ENCODE peak calls at places on chromosomes 3 and 15, in eight cellular contexts. One of them, this sample, is unnamed.

GRCh38 chr15:74815961-74816360 is 3.3 kb downstream of the LMAN1L start:
- DNase-seq in hypothalamus: no peak
- DNase-seq in HT1080: no peak
- DNase-seq in Karpas-422: no peak
- DNase-seq in ACHN: no peak
- DNase-seq in neural progenitor cell: no peak
- DNase-seq in colonic mucosa: no peak
- DNase-seq in ascending aorta: no peak
- DNase-seq in this sample: no peak

GRCh38 chr3:156492801-156493261 is 62.1 kb downstream of the SSR3 start:
- DNase-seq in hypothalamus: no peak
- DNase-seq in HT1080: no peak
- DNase-seq in Karpas-422: no peak
- DNase-seq in ACHN: no peak
- DNase-seq in neural progenitor cell: no peak
- DNase-seq in colonic mucosa: no peak
- DNase-seq in ascending aorta: no peak
- DNase-seq in this sample: no peak

GRCh38 chr3:195885036-195885871 is 23.1 kb downstream of the TNK2 start:
- DNase-seq in hypothalamus: no peak
- DNase-seq in HT1080: no peak
- DNase-seq in Karpas-422: no peak
- DNase-seq in ACHN: no peak
- DNase-seq in neural progenitor cell: no peak
- DNase-seq in colonic mucosa: peak; percentile 73
- DNase-seq in ascending aorta: no peak
- DNase-seq in this sample: no peak

GRCh38 chr3:112644453-112644852 is 3.5 kb upstream of the CCDC80 start:
- DNase-seq in hypothalamus: no peak
- DNase-seq in HT1080: no peak
- DNase-seq in Karpas-422: no peak
- DNase-seq in ACHN: no peak
- DNase-seq in neural progenitor cell: no peak
- DNase-seq in colonic mucosa: no peak
- DNase-seq in ascending aorta: no peak
- DNase-seq in this sample: no peak

GRCh38 chr3:183540501-183541234 is 14.8 kb downstream of the KLHL6 start:
- DNase-seq in hypothalamus: no peak
- DNase-seq in HT1080: no peak
- DNase-seq in Karpas-422: no peak
- DNase-seq in ACHN: no peak
- DNase-seq in neural progenitor cell: no peak
- DNase-seq in colonic mucosa: no peak
- DNase-seq in ascending aorta: no peak
- DNase-seq in this sample: no peak

GRCh38 chr3:152657002-152657400 is 177.9 kb upstream of the P2RY1 start:
- DNase-seq in hypothalamus: no peak
- DNase-seq in HT1080: no peak
- DNase-seq in Karpas-422: no peak
- DNase-seq in ACHN: no peak
- DNase-seq in neural progenitor cell: peak; percentile 62
- DNase-seq in colonic mucosa: no peak
- DNase-seq in ascending aorta: no peak
- DNase-seq in this sample: no peak

GRCh38 chr3:136929984-136930671 is 27.7 kb upstream of the IL20RB start:
- DNase-seq in hypothalamus: no peak
- DNase-seq in HT1080: no peak
- DNase-seq in Karpas-422: no peak
- DNase-seq in ACHN: no peak
- DNase-seq in neural progenitor cell: no peak
- DNase-seq in colonic mucosa: peak; percentile 87
- DNase-seq in ascending aorta: no peak
- DNase-seq in this sample: no peak

GRCh38 chr15:74790080-74790916 is 8.4 kb downstream of the CSK start:
- DNase-seq in hypothalamus: no peak
- DNase-seq in HT1080: peak; percentile 94
- DNase-seq in Karpas-422: peak; percentile 96
- DNase-seq in ACHN: peak; percentile 84
- DNase-seq in neural progenitor cell: no peak
- DNase-seq in colonic mucosa: peak; percentile 55
- DNase-seq in ascending aorta: no peak
- DNase-seq in this sample: no peak

GRCh38 chr3:149965278-149965677 is 5.4 kb downstream of the PFN2 start:
- DNase-seq in hypothalamus: no peak
- DNase-seq in HT1080: no peak
- DNase-seq in Karpas-422: peak; percentile 78
- DNase-seq in ACHN: no peak
- DNase-seq in neural progenitor cell: no peak
- DNase-seq in colonic mucosa: no peak
- DNase-seq in ascending aorta: no peak
- DNase-seq in this sample: no peak

This sample was measured in cerebellar nuclear complex.